ENCODE peak calls at places on chromosomes 16 and 17, in ten cellular contexts. S is PC-3, F is adrenal gland, L is HL-60, V is left ventricle myocardium inferior, Z is WERI-Rb-1, D is heart left ventricle, B is IMR-90, U is prostate gland, H is dorsolateral prefrontal cortex. C is an unnamed sample.

GRCh38 chr16:24178496-24178895 is 77.6 kb upstream of the CACNG3 start:
- DNase-seq in S (no peak), F (no peak), L (no peak), V (no peak), Z (no peak), D (no peak), B (no peak), U (no peak), H (no peak), C (no peak)

GRCh38 chr17:47742319-47743181 is 9.5 kb downstream of the TBX21 start:
- DNase-seq in S (peak), F (no peak), L (no peak), V (no peak), Z (peak), D (no peak), B (no peak), U (no peak), H (no peak), C (no peak)

GRCh38 chr16:52496051-52496876 is 50.7 kb downstream of the TOX3 start:
- DNase-seq in S (no peak), F (no peak), L (no peak), V (no peak), Z (no peak), D (no peak), B (no peak), U (no peak), H (no peak), C (peak)

GRCh38 chr16:24537474-24538337 is 1.7 kb upstream of the RBBP6 start:
- DNase-seq in S (no peak), F (peak), L (no peak), V (no peak), Z (no peak), D (no peak), B (no peak), U (no peak), H (no peak), C (no peak)

GRCh38 chr17:78272181-78272913 is 40.9 kb downstream of the TMEM235 start:
- DNase-seq in S (peak), F (peak), L (peak), V (peak), Z (no peak), D (peak), B (peak), U (peak), H (peak), C (peak)

GRCh38 chr16:81651758-81652718 is 127.1 kb upstream of the PLCG2 start:
- DNase-seq in S (no peak), F (no peak), L (no peak), V (no peak), Z (no peak), D (no peak), B (no peak), U (no peak), H (peak), C (no peak)

GRCh38 chr17:7440113-7440822 is 956 bp downstream of the FGF11 start:
- DNase-seq in S (peak), F (peak), L (peak), V (peak), Z (peak), D (peak), B (no peak), U (peak), H (no peak), C (peak)

GRCh38 chr17:68509151-68510057 is 2.8 kb upstream of the PRKAR1A start:
- DNase-seq in S (peak), F (peak), L (peak), V (peak), Z (peak), D (peak), B (no peak), U (no peak), H (no peak), C (peak)

GRCh38 chr17:22694362-22695227 is 1002.3 kb downstream of the KCNJ18 start:
- DNase-seq in S (no peak), F (no peak), L (no peak), V (no peak), Z (peak), D (no peak), B (no peak), U (no peak), H (no peak), C (no peak)

GRCh38 chr16:54054237-54054780 is 232.3 kb downstream of the IRX3 start:
- DNase-seq in S (no peak), F (no peak), L (no peak), V (no peak), Z (no peak), D (no peak), B (no peak), U (no peak), H (no peak), C (no peak)

GRCh38 chr17:48439072-48439471 is 9.1 kb upstream of the SKAP1 start:
- DNase-seq in S (no peak), F (no peak), L (peak), V (no peak), Z (no peak), D (no peak), B (no peak), U (no peak), H (no peak), C (no peak)

GRCh38 chr16:31879937-31880321 is 6.3 kb downstream of the ZNF267 start:
- DNase-seq in S (no peak), F (no peak), L (no peak), V (no peak), Z (no peak), D (no peak), B (no peak), U (no peak), H (no peak), C (no peak)
- H3K27ac ChIP-seq in S (peak), F (peak), L (peak), V (peak), Z (no peak), D (no peak), B (no peak), U (no peak), H (no peak), C (peak)

GRCh38 chr16:21264226-21265036 is 13.7 kb downstream of the CRYM start:
- DNase-seq in S (no peak), F (no peak), L (no peak), V (peak), Z (peak), D (peak), B (no peak), U (peak), H (no peak), C (peak)

GRCh38 chr16:21262779-21263639 is 15.1 kb downstream of the CRYM start:
- DNase-seq in S (no peak), F (no peak), L (no peak), V (no peak), Z (no peak), D (no peak), B (no peak), U (no peak), H (no peak), C (no peak)

GRCh38 chr16:21257284-21257683 is 20.8 kb downstream of the CRYM start:
- DNase-seq in S (no peak), F (no peak), L (no peak), V (no peak), Z (no peak), D (no peak), B (no peak), U (no peak), H (no peak), C (no peak)

GRCh38 chr16:21263640-21264211 is 14.4 kb downstream of the CRYM start:
- DNase-seq in S (no peak), F (peak), L (no peak), V (no peak), Z (peak), D (no peak), B (peak), U (peak), H (no peak), C (peak)

GRCh38 chr16:21260870-21261791 is 17.0 kb downstream of the CRYM start:
- DNase-seq in S (peak), F (peak), L (no peak), V (no peak), Z (no peak), D (peak), B (peak), U (no peak), H (no peak), C (peak)
- TF ChIP-seq CTCF in S (no peak), F (no peak), L (no peak), V (no peak), Z (no peak), D (no peak), B (no peak), U (no peak), H (no peak), C (no peak)

GRCh38 chr17:50627386-50627781 is 7.3 kb upstream of the ABCC3 start:
- DNase-seq in S (no peak), F (no peak), L (no peak), V (no peak), Z (no peak), D (no peak), B (no peak), U (no peak), H (no peak), C (no peak)

GRCh38 chr17:50629902-50630301 is 4.8 kb upstream of the ABCC3 start:
- DNase-seq in S (no peak), F (no peak), L (no peak), V (no peak), Z (peak), D (no peak), B (no peak), U (no peak), H (no peak), C (no peak)

GRCh38 chr17:50630524-50631194 is 4.0 kb upstream of the ABCC3 start:
- DNase-seq in S (peak), F (peak), L (no peak), V (no peak), Z (peak), D (peak), B (no peak), U (peak), H (no peak), C (peak)

GRCh38 chr17:50626037-50626574 is 8.6 kb upstream of the ABCC3 start:
- DNase-seq in S (peak), F (peak), L (no peak), V (peak), Z (peak), D (peak), B (peak), U (peak), H (no peak), C (peak)

GRCh38 chr17:50627782-50628601 is 6.7 kb upstream of the ABCC3 start:
- DNase-seq in S (peak), F (no peak), L (no peak), V (no peak), Z (peak), D (no peak), B (no peak), U (no peak), H (no peak), C (peak)
- H3K4me3 ChIP-seq in S (peak), F (no peak), L (no peak), V (no peak), Z (peak), D (no peak), B (no peak), U (no peak), H (no peak), C (no peak)

GRCh38 chr16:89450537-89450936 is 39.8 kb downstream of the ANKRD11 start:
- DNase-seq in S (no peak), F (no peak), L (no peak), V (no peak), Z (no peak), D (no peak), B (no peak), U (no peak), H (no peak), C (no peak)
- H3K27ac ChIP-seq in S (no peak), F (peak), L (no peak), V (no peak), Z (no peak), D (no peak), B (no peak), U (no peak), H (no peak), C (no peak)

GRCh38 chr17:3040882-3041281 is 22.5 kb downstream of the OR1D5 start:
- DNase-seq in S (no peak), F (no peak), L (no peak), V (no peak), Z (no peak), D (no peak), B (no peak), U (no peak), H (no peak), C (no peak)

GRCh38 chr17:3038941-3039340 is 24.5 kb downstream of the OR1D5 start:
- DNase-seq in S (no peak), F (no peak), L (no peak), V (no peak), Z (peak), D (no peak), B (no peak), U (no peak), H (no peak), C (no peak)

GRCh38 chr17:3039748-3040147 is 23.7 kb downstream of the OR1D5 start:
- DNase-seq in S (no peak), F (no peak), L (peak), V (no peak), Z (no peak), D (no peak), B (peak), U (no peak), H (no peak), C (no peak)

GRCh38 chr17:3046753-3047152 is 16.7 kb downstream of the OR1D5 start:
- DNase-seq in S (no peak), F (no peak), L (no peak), V (no peak), Z (no peak), D (no peak), B (no peak), U (no peak), H (no peak), C (no peak)

DNA sequence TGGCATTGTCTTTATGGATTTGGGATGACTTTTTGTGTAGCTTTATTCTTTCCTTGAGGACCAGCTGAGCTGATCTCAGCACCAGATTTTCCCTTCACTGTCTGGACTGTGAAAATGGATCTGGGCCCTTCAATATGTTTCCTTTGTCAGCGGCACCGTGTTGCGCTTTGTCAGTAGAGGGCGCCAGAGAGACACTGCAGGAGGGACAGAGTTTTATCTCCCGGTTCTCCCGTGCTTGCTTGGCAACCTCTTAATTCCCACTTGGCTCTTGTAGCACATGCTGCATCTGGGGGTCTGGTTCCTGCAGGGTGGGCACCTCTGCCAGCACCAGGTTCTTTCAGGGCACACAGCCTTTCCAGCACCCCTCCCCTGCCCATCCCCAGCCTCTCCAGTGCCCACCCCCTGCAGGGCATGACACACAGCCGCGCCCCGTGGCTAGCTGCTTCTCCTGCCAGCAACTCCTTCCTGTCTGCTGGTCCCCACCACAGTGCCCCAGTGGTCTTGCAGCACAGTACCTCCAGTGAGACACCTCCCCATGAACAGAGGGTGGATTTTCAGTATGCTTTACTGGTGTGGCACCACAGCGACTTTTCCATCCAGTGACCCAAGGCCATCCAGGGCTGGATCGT is 19.6 kb downstream of the OR1D5 start:
- DNase-seq in S (no peak), F (no peak), L (no peak), V (no peak), Z (peak), D (no peak), B (no peak), U (no peak), H (no peak), C (peak)
- TF ChIP-seq CTCF in S (peak), F (no peak), L (no peak), V (no peak), Z (peak), D (no peak), B (no peak), U (no peak), H (no peak), C (no peak)

DNA sequence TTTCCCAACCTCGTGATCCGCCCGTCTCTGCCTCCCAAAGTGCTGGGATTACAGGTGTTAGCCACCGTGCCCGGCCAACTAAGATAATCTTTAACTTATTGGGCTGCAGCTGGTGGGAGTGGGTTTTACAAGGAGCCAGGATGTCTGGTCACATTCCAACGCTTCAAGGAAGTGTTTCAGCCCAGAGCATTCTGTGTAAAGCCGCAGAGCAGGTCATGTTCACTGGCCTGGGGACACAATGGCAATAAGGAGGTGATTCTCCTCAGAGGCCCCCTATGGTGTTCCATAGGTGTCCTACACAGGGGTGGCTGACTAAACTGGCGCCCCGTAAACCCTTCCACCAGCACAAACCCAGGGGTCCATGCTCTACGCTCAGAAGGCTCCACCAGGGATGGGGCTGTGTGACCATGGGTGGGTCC is 1.2 kb downstream of the QPRT start:
- DNase-seq in S (no peak), F (no peak), L (no peak), V (no peak), Z (peak), D (no peak), B (no peak), U (no peak), H (no peak), C (peak)
- H3K4me3 ChIP-seq in S (no peak), F (peak), L (no peak), V (peak), Z (peak), D (peak), B (no peak), U (peak), H (no peak), C (peak)